ENCODE peak calls at places on chromosomes 16 and 17, in five cellular contexts. K is GM12878, F is GM12891, U is H1, S is HepG2. Y is an unnamed sample.
A peak's percentile ranks its signal among the peaks of the same experiment; 100 is the strongest.

GRCh38 chr17:49880291-49881053 is 32.6 kb upstream of the TAC4 start:
- DNase-seq in K (no peak), F (peak; percentile 94), U (peak; percentile 85), S (peak; percentile 57), Y (peak; percentile 97)

GRCh38 chr17:28953444-28954118 is 2.3 kb upstream of the PHF12 start:
- DNase-seq in K (no peak), F (no peak), U (peak; percentile 69), S (peak; percentile 41), Y (no peak)

GRCh38 chr17:28612936-28613872 is 781 bp downstream of the RSKR start:
- DNase-seq in K (no peak), F (no peak), U (no peak), S (peak; percentile 52), Y (no peak)

GRCh38 chr17:14374268-14374667 is 73.4 kb downstream of the HS3ST3B1 start:
- DNase-seq in K (no peak), F (no peak), U (no peak), S (no peak), Y (no peak)

GRCh38 chr16:11597268-11597690 is 10.6 kb upstream of the LITAF start:
- DNase-seq in K (no peak), F (no peak), U (no peak), S (no peak), Y (no peak)

GRCh38 chr17:77330602-77331081 is 189.9 kb downstream of the SEC14L1 start:
- DNase-seq in K (no peak), F (no peak), U (no peak), S (no peak), Y (no peak)

GRCh38 chr16:29809850-29810698 is 1.9 kb upstream of the PRRT2 start:
- DNase-seq in K (no peak), F (no peak), U (no peak), S (no peak), Y (no peak)

GRCh38 chr17:42453544-42453943 is 5.1 kb upstream of the ATP6V0A1 start:
- DNase-seq in K (no peak), F (no peak), U (no peak), S (no peak), Y (no peak)

GRCh38 chr16:64983983-64984382 is 137.9 kb downstream of the CDH11 start:
- DNase-seq in K (no peak), F (peak; percentile 2), U (peak; percentile 29), S (peak; percentile 5), Y (no peak)

GRCh38 chr17:56595831-56596740 is 2.6 kb downstream of the NOG start:
- DNase-seq in K (no peak), F (no peak), U (no peak), S (no peak), Y (no peak)

GRCh38 chr16:11506816-11507305 is 79.9 kb downstream of the LITAF start:
- DNase-seq in K (no peak), F (no peak), U (no peak), S (no peak), Y (no peak)

GRCh38 chr16:23500212-23500865 is 10.0 kb downstream of the GGA2 start:
- DNase-seq in K (no peak), F (no peak), U (no peak), S (no peak), Y (no peak)

GRCh38 chr17:79831367-79832210 is 7.7 kb downstream of the CBX4 start:
- DNase-seq in K (no peak), F (no peak), U (no peak), S (peak; percentile 73), Y (no peak)

GRCh38 chr17:45828171-45829133 is 16.2 kb upstream of the SPPL2C start:
- DNase-seq in K (no peak), F (no peak), U (no peak), S (no peak), Y (no peak)

GRCh38 chr17:17356931-17357270 is 53.7 kb downstream of the NT5M start:
- DNase-seq in K (no peak), F (no peak), U (no peak), S (no peak), Y (no peak)

GRCh38 chr17:75151893-75152292 is 2.4 kb downstream of the JPT1 start:
- DNase-seq in K (no peak), F (no peak), U (no peak), S (no peak), Y (no peak)

GRCh38 chr16:86221085-86221484 is 289.2 kb upstream of the FOXF1 start:
- DNase-seq in K (no peak), F (no peak), U (no peak), S (no peak), Y (no peak)

GRCh38 chr17:27741361-27741861 is 58.9 kb downstream of the NOS2 start:
- DNase-seq in K (no peak), F (no peak), U (no peak), S (no peak), Y (no peak)

GRCh38 chr17:17079336-17079735 is 37.1 kb downstream of the MPRIP start:
- DNase-seq in K (no peak), F (no peak), U (no peak), S (no peak), Y (no peak)

GRCh38 chr17:78013683-78014467 is 55.4 kb downstream of the TNRC6C start:
- DNase-seq in K (peak; percentile 20), F (no peak), U (no peak), S (peak; percentile 45), Y (no peak)

GRCh38 chr17:68006797-68007196 is 10.5 kb upstream of the C17orf58 start:
- DNase-seq in K (no peak), F (no peak), U (no peak), S (no peak), Y (no peak)

GRCh38 chr16:24609740-24610420 is 70.5 kb downstream of the RBBP6 start:
- DNase-seq in K (no peak), F (peak; percentile 15), U (no peak), S (peak; percentile 24), Y (no peak)

GRCh38 chr16:67415872-67416793 is at the start of gene ZDHHC1:
- DNase-seq in K (no peak), F (peak; percentile 92), U (no peak), S (no peak), Y (peak; percentile 83)
- TF ChIP-seq POLR2AphosphoS5 in K (no peak), F (no peak), U (no peak), S (no peak), Y (no peak)

DNA sequence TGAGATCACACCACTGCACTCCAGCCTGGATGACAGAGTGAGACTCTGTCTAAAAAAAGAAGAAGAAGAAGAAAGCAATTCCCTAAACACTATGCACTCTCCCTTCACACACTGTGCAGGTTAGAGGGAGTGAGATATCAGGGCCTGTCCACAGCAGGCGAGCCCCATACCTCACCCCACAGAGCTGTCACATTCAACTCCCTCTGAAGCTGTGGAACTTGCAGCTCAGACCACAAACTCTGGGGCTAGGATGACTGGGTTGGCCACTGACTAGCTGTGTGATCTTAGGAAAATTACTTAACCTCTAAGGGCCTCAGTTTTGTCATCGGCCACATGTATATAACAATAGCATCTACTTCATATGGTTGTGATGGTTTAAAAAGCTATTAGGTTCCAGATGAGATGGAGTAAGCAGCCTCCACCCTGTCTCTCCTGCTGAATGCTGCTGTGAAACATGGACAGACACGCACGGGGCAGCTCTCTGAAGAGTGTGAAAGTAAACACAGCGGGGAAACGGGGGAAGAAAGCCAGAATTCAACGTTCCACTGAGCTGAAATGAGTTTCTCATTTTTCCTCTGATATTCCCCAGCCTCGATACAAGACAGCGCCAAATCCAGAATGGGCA is 13.6 kb upstream of the PYY start:
- DNase-seq in K (no peak), F (no peak), U (no peak), S (no peak), Y (no peak)
- TF ChIP-seq TAF1 in K (no peak), F (no peak), U (no peak), S (no peak), Y (no peak)

GRCh38 chr16:31531096-31531495 is 3.4 kb downstream of the AHSP start:
- DNase-seq in K (no peak), F (no peak), U (no peak), S (no peak), Y (no peak)

GRCh38 chr16:31528726-31529397 is 1.2 kb downstream of the AHSP start:
- DNase-seq in K (no peak), F (no peak), U (no peak), S (no peak), Y (no peak)

GRCh38 chr16:31530405-31530804 is 2.7 kb downstream of the AHSP start:
- DNase-seq in K (no peak), F (no peak), U (no peak), S (no peak), Y (no peak)

GRCh38 chr16:31527617-31528287 is at the start of gene AHSP:
- DNase-seq in K (no peak), F (no peak), U (no peak), S (no peak), Y (no peak)

DNA sequence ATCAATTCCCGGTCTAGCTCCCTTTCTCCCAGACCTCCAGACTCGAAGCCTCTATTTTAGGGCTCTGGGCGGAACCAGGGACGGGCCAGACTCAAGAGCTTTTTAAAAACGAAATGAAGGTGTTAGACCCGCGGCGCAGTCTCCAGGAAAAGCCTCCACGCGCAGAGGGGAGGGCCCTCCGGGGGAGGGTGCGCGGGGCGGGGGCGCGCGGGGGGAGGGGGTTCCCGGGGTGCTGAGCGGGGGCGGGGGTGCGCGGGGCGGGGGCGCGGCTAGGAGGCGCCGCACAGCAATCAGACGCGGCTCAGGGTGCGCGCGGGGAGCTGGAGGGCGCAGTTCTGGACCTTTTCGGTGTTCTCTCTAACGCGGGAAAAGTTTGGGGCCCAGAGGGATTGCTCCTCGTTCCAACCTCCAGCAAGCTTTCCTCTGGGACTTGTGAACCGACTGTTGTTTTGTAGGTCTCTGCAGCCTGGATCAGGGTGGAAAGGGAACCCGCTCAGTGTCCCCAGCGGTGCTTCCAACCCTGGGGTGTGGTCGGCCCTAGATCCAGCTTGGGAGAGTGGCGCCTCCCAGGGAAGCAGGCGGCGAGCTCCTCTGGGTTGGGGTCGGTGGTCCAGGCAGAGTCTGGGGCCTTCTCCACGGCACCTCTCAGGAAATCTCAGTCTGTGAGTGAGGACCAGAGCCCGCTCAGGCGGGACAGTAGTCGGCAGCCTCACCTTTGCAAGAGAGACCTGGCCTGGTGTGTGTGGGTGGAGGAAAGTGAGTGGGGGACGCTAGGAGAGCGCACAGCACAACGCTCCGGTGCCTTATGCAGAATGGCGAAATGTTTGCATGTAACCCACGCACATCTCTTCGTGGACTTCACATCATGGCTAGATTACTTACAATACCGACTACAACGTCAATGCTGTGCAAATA is 2.0 kb downstream of the AHSP start:
- DNase-seq in K (no peak), F (no peak), U (no peak), S (no peak), Y (no peak)
- TF ChIP-seq POLR2A in K (no peak), F (no peak), U (no peak), S (no peak), Y (no peak)

GRCh38 chr16:68844211-68844564 is 857 bp downstream of the TANGO6 start:
- DNase-seq in K (peak; percentile 1), F (no peak), U (no peak), S (no peak), Y (no peak)

GRCh38 chr16:68834550-68834949 is 8.8 kb upstream of the TANGO6 start:
- DNase-seq in K (no peak), F (no peak), U (no peak), S (no peak), Y (no peak)

GRCh38 chr16:68835970-68836369 is 7.4 kb upstream of the TANGO6 start:
- DNase-seq in K (no peak), F (no peak), U (no peak), S (no peak), Y (no peak)

GRCh38 chr16:68843482-68844210 is at the start of gene TANGO6:
- DNase-seq in K (peak; percentile 41), F (peak; percentile 82), U (peak; percentile 49), S (peak; percentile 85), Y (peak; percentile 78)

DNA sequence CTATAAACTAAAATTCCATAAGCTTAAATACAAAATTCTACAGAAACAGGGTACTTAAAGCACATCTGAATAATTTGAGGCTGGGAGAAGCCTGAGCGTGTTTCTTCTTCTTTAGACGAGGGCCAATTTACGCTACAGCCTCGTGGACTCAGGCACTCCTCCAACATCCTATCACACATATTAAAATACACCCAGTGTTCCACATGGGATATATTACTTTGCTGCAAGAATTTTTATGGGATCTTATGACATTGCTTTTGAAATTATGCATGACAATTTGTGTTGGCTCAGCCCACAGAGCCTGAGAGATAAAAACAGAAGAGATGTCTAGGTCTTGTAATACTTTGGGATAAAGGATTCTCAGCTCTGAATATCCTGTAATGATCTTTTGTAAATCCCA is 3.5 kb upstream of the TANGO6 start:
- DNase-seq in K (no peak), F (no peak), U (no peak), S (no peak), Y (no peak)
- TF ChIP-seq POLR2AphosphoS5 in K (no peak), F (no peak), U (no peak), S (no peak), Y (no peak)